ENCODE peak calls at places on chromosomes 6 and 20, in four cellular contexts. A is upper lobe of right lung; G is cardiac muscle cell; C is effector memory CD4-positive, alpha-beta T cell. N is an unnamed sample.

GRCh38 chr6:123849406-123849805 is 45.7 kb downstream of the NKAIN2 start:
- DNase-seq in G (no peak), C (no peak), A (no peak), N (no peak)

GRCh38 chr20:14882846-14883245 is 545.4 kb upstream of the FLRT3 start:
- DNase-seq in A (no peak), C (no peak), G (no peak), N (no peak)

GRCh38 chr6:163355471-163355991 is 59.0 kb upstream of the QKI start:
- DNase-seq in C (no peak), G (no peak), A (peak; percentile 81), N (no peak)

GRCh38 chr6:89745096-89745495 is 74.5 kb downstream of the MDN1 start:
- DNase-seq in G (no peak), A (no peak), C (no peak), N (no peak)

GRCh38 chr6:151850479-151850878 is 43.0 kb downstream of the ESR1 start:
- DNase-seq in A (no peak), G (no peak), C (no peak), N (no peak)

GRCh38 chr6:112218563-112218962 is 35.8 kb downstream of the LAMA4 start:
- DNase-seq in C (no peak), G (peak; percentile 19), A (no peak), N (no peak)

GRCh38 chr20:16063876-16064275 is 509.4 kb downstream of the KIF16B start:
- DNase-seq in C (no peak), A (no peak), G (no peak), N (no peak)

GRCh38 chr6:156622185-156622584 is 155.0 kb upstream of the ARID1B start:
- DNase-seq in G (no peak), C (no peak), A (no peak), N (no peak)

GRCh38 chr6:44297063-44298038 is 15.8 kb downstream of the AARS2 start:
- DNase-seq in C (no peak), A (no peak), G (peak; percentile 84), N (peak; percentile 56)

GRCh38 chr6:31180500-31180899 is 10.0 kb upstream of the POU5F1 start:
- DNase-seq in C (peak; percentile 69), A (peak; percentile 86), G (no peak), N (peak; percentile 69)

GRCh38 chr20:48284837-48285236 is 499.6 kb upstream of the SULF2 start:
- DNase-seq in C (no peak), A (no peak), G (no peak), N (no peak)

GRCh38 chr6:51099201-51099600 is 280.5 kb downstream of the TFAP2B start:
- DNase-seq in C (no peak), A (no peak), G (no peak), N (no peak)

GRCh38 chr6:116433313-116433712 is 27.9 kb upstream of the CALHM6 start:
- DNase-seq in C (no peak), G (no peak), A (no peak), N (no peak)

GRCh38 chr6:116434056-116434725 is 27.0 kb upstream of the CALHM6 start:
- DNase-seq in C (no peak), A (no peak), G (no peak), N (no peak)

GRCh38 chr6:116429111-116429510 is 32.1 kb upstream of the CALHM6 start:
- DNase-seq in C (no peak), A (no peak), G (no peak), N (no peak)

GRCh38 chr6:116430860-116431259 is 30.3 kb upstream of the CALHM6 start:
- DNase-seq in A (no peak), C (no peak), G (no peak), N (no peak)

GRCh38 chr6:116431964-116432595 is 29.1 kb upstream of the CALHM6 start:
- DNase-seq in G (no peak), A (no peak), C (no peak), N (no peak)
- H3K4me3 ChIP-seq in G (no peak overlapping the region), A (no peak overlapping the region), C (no peak overlapping the region), N (no peak overlapping the region)

GRCh38 chr20:25858495-25859425 is 162.1 kb upstream of the ZNF337 start:
- DNase-seq in C (no peak), A (no peak), G (no peak), N (no peak)
- H3K9me3 ChIP-seq in C (no peaks in the 10 kb centered on the region), A (no peaks in the 10 kb centered on the region), G (no peaks in the 10 kb centered on the region), N (no peaks in the 10 kb centered on the region)

DNA sequence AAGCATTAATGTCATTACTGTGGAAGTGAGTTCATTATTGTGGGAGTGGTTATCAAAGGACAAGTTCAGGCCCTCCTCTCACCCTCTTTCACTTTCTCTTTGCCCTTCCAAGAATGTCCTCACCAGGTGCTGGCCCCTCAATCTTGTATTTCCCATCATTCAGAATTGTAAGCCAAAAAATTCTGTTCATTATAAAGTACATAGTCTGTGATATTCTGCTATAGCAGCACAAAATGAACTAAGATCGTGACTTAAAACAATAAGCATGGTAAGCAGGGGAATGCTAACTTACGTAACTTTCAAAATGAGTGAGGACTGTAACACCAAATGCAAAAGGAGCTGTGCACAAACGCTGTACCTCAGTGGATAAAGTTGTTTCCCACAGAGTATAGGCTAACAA is 515.7 kb upstream of the BTBD3 start:
- DNase-seq in G (no peak), C (no peak), A (no peak), N (no peak)
- H3K4me3 ChIP-seq in G (no peak overlapping the region), C (no peak overlapping the region), A (no peak overlapping the region), N (no peak overlapping the region)

DNA sequence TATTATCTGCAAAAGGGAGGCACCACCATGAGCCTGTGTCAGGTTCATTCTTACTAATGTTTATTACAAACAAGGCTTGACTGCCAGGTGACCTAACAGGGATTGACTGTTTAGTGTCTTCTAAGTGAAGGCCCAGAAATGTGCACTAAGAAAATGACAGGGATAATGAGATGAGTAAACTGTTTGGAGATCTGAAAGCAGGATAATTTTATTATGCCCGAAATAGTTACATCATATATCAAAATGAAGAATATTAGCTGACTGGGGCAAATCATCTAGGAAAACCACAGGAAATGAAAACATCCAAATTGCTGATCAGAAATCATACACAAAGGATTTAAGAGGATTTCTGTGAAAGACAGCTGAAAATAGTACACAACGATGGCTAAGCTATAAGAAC is 516.7 kb downstream of the HDGFL1 start:
- DNase-seq in A (no peak), G (no peak), C (no peak), N (no peak)
- H3K9me3 ChIP-seq in A (no peaks in the 10 kb centered on the region), G (no peaks in the 10 kb centered on the region), C (no peaks in the 10 kb centered on the region), N (no peaks in the 10 kb centered on the region)

GRCh38 chr6:34223381-34223963 is 13.2 kb upstream of the HMGA1 start:
- DNase-seq in C (no peak), A (peak; percentile 70), G (no peak), N (no peak)
- H3K4me3 ChIP-seq in C (no peak overlapping the region), A (peak overlapping the region; percentile 43), G (no peak overlapping the region), N (no peak overlapping the region)

GRCh38 chr6:14425805-14426204 is 308.2 kb downstream of the CD83 start:
- DNase-seq in C (no peak), A (no peak), G (no peak), N (no peak)

GRCh38 chr6:14423330-14423729 is 305.8 kb downstream of the CD83 start:
- DNase-seq in G (no peak), A (no peak), C (no peak), N (no peak)

GRCh38 chr6:14428269-14428668 is 310.7 kb downstream of the CD83 start:
- DNase-seq in A (no peak), G (no peak), C (no peak), N (no peak)

GRCh38 chr6:14423955-14424354 is 306.4 kb downstream of the CD83 start:
- DNase-seq in A (no peak), C (no peak), G (no peak), N (no peak)

GRCh38 chr6:14426281-14426680 is 308.7 kb downstream of the CD83 start:
- DNase-seq in C (no peak), A (no peak), G (no peak), N (no peak)
- H3K9me3 ChIP-seq in C (no peaks in the 10 kb centered on the region), A (no peaks in the 10 kb centered on the region), G (no peaks in the 10 kb centered on the region), N (no peaks in the 10 kb centered on the region)

GRCh38 chr6:16334671-16335070 is 96.3 kb downstream of the GMPR start:
- DNase-seq in G (no peak), C (no peak), A (no peak), N (no peak)

GRCh38 chr6:16333580-16333979 is 95.2 kb downstream of the GMPR start:
- DNase-seq in G (no peak), C (no peak), A (no peak), N (no peak)

GRCh38 chr6:16335176-16335575 is 96.8 kb downstream of the GMPR start:
- DNase-seq in G (no peak), A (no peak), C (no peak), N (no peak)

GRCh38 chr6:16332175-16332542 is 93.8 kb downstream of the GMPR start:
- DNase-seq in A (peak; percentile 74), G (peak; percentile 92), C (peak; percentile 71), N (peak; percentile 51)

GRCh38 chr6:16331328-16332174 is 93.2 kb downstream of the GMPR start:
- DNase-seq in G (peak; percentile 81), C (peak; percentile 48), A (peak; percentile 84), N (peak; percentile 60)
- H3K4me3 ChIP-seq in G (no peak overlapping the region), C (no peak overlapping the region), A (no peak overlapping the region), N (peak overlapping the region; percentile 19)